ENCODE peak calls at places on chromosomes 4 and X, in seven cellular contexts. One of them, this sample, is unnamed.
A peak's percentile ranks its signal among the peaks of the same experiment; 100 is the strongest.

GRCh38 chr4:129672941-129673340 is 577.0 kb downstream of the C4orf33 start:
- DNase-seq in dorsolateral prefrontal cortex: no peak
- DNase-seq in glutamatergic neuron: no peak
- DNase-seq in fibroblast of pulmonary artery: no peak
- DNase-seq in psoas muscle: no peak
- DNase-seq in prostate gland: no peak
- DNase-seq in mammary epithelial cell: no peak
- DNase-seq in this sample: no peak

GRCh38 chr4:173515458-173515857 is 14.6 kb downstream of the HAND2 start:
- DNase-seq in dorsolateral prefrontal cortex: no peak
- DNase-seq in prostate gland: no peak
- DNase-seq in glutamatergic neuron: no peak
- DNase-seq in fibroblast of pulmonary artery: no peak
- DNase-seq in psoas muscle: no peak
- DNase-seq in mammary epithelial cell: no peak
- DNase-seq in this sample: no peak

GRCh38 chrX:153307546-153308175 is 13.9 kb downstream of the PNMA6F start:
- DNase-seq in prostate gland: no peak
- DNase-seq in glutamatergic neuron: no peak
- DNase-seq in mammary epithelial cell: no peak
- DNase-seq in dorsolateral prefrontal cortex: no peak
- DNase-seq in psoas muscle: no peak
- DNase-seq in fibroblast of pulmonary artery: peak; percentile 1
- DNase-seq in this sample: no peak

GRCh38 chr4:38857354-38858096 is 908 bp upstream of the TLR6 start:
- DNase-seq in psoas muscle: peak; percentile 29
- DNase-seq in glutamatergic neuron: no peak
- DNase-seq in mammary epithelial cell: peak; percentile 92
- DNase-seq in fibroblast of pulmonary artery: peak; percentile 89
- DNase-seq in dorsolateral prefrontal cortex: no peak
- DNase-seq in prostate gland: peak; percentile 17
- DNase-seq in this sample: peak; percentile 92

GRCh38 chr4:169009281-169010124 is 552 bp downstream of the CBR4 start:
- DNase-seq in prostate gland: peak; percentile 49
- DNase-seq in dorsolateral prefrontal cortex: peak; percentile 67
- DNase-seq in psoas muscle: peak; percentile 63
- DNase-seq in glutamatergic neuron: peak; percentile 64
- DNase-seq in fibroblast of pulmonary artery: peak; percentile 62
- DNase-seq in mammary epithelial cell: peak; percentile 62
- DNase-seq in this sample: peak; percentile 69

GRCh38 chrX:119579414-119579813 is 5.1 kb downstream of the UBE2A start:
- DNase-seq in fibroblast of pulmonary artery: no peak
- DNase-seq in prostate gland: no peak
- DNase-seq in psoas muscle: no peak
- DNase-seq in mammary epithelial cell: no peak
- DNase-seq in dorsolateral prefrontal cortex: no peak
- DNase-seq in glutamatergic neuron: no peak
- DNase-seq in this sample: no peak

GRCh38 chrX:118286066-118286758 is 59.7 kb upstream of the WDR44 start:
- DNase-seq in psoas muscle: no peak
- DNase-seq in glutamatergic neuron: no peak
- DNase-seq in prostate gland: no peak
- DNase-seq in fibroblast of pulmonary artery: peak; percentile 33
- DNase-seq in mammary epithelial cell: no peak
- DNase-seq in dorsolateral prefrontal cortex: no peak
- DNase-seq in this sample: no peak

GRCh38 chr4:5955201-5955821 is 62.4 kb upstream of the CRMP1 start:
- DNase-seq in mammary epithelial cell: no peak
- DNase-seq in prostate gland: no peak
- DNase-seq in dorsolateral prefrontal cortex: no peak
- DNase-seq in fibroblast of pulmonary artery: no peak
- DNase-seq in psoas muscle: no peak
- DNase-seq in glutamatergic neuron: peak; percentile 83
- DNase-seq in this sample: no peak

GRCh38 chr4:143251781-143252180 is 67.1 kb downstream of the USP38 start:
- DNase-seq in psoas muscle: no peak
- DNase-seq in mammary epithelial cell: peak; percentile 74
- DNase-seq in prostate gland: no peak
- DNase-seq in glutamatergic neuron: no peak
- DNase-seq in fibroblast of pulmonary artery: peak; percentile 28
- DNase-seq in dorsolateral prefrontal cortex: no peak
- DNase-seq in this sample: peak; percentile 77

GRCh38 chrX:115690554-115691216 is 129.7 kb downstream of the PLS3 start:
- DNase-seq in glutamatergic neuron: peak; percentile 23
- DNase-seq in mammary epithelial cell: peak; percentile 64
- DNase-seq in dorsolateral prefrontal cortex: no peak
- DNase-seq in prostate gland: peak; percentile 21
- DNase-seq in fibroblast of pulmonary artery: peak; percentile 90
- DNase-seq in psoas muscle: no peak
- DNase-seq in this sample: peak; percentile 81

GRCh38 chrX:111444881-111445280 is 32.9 kb upstream of the DCX start:
- DNase-seq in dorsolateral prefrontal cortex: no peak
- DNase-seq in prostate gland: no peak
- DNase-seq in fibroblast of pulmonary artery: no peak
- DNase-seq in psoas muscle: no peak
- DNase-seq in glutamatergic neuron: no peak
- DNase-seq in mammary epithelial cell: no peak
- DNase-seq in this sample: no peak
- TF ChIP-seq CTCF in dorsolateral prefrontal cortex: no peak
- TF ChIP-seq CTCF in prostate gland: no peak
- TF ChIP-seq CTCF in fibroblast of pulmonary artery: no peak
- TF ChIP-seq CTCF in psoas muscle: no peak
- TF ChIP-seq CTCF in glutamatergic neuron: no peak
- TF ChIP-seq CTCF in mammary epithelial cell: no peak
- TF ChIP-seq CTCF in this sample: no peak

GRCh38 chr4:107050525-107051135 is 14.5 kb upstream of the DKK2 start:
- DNase-seq in fibroblast of pulmonary artery: no peak
- DNase-seq in mammary epithelial cell: no peak
- DNase-seq in prostate gland: no peak
- DNase-seq in dorsolateral prefrontal cortex: no peak
- DNase-seq in psoas muscle: no peak
- DNase-seq in glutamatergic neuron: no peak
- DNase-seq in this sample: peak; percentile 38
- TF ChIP-seq CTCF in fibroblast of pulmonary artery: peak; percentile 82
- TF ChIP-seq CTCF in mammary epithelial cell: peak; percentile 78
- TF ChIP-seq CTCF in prostate gland: peak; percentile 26
- TF ChIP-seq CTCF in dorsolateral prefrontal cortex: peak; percentile 48
- TF ChIP-seq CTCF in psoas muscle: peak; percentile 34
- TF ChIP-seq CTCF in glutamatergic neuron: peak; percentile 67
- TF ChIP-seq CTCF in this sample: peak; percentile 59

GRCh38 chr4:59161249-59161648 is 2038.9 kb upstream of the ADGRL3 start:
- DNase-seq in psoas muscle: no peak
- DNase-seq in glutamatergic neuron: no peak
- DNase-seq in fibroblast of pulmonary artery: no peak
- DNase-seq in prostate gland: no peak
- DNase-seq in dorsolateral prefrontal cortex: no peak
- DNase-seq in mammary epithelial cell: no peak
- DNase-seq in this sample: no peak
- TF ChIP-seq CTCF in psoas muscle: no peak
- TF ChIP-seq CTCF in glutamatergic neuron: no peak
- TF ChIP-seq CTCF in fibroblast of pulmonary artery: no peak
- TF ChIP-seq CTCF in prostate gland: no peak
- TF ChIP-seq CTCF in dorsolateral prefrontal cortex: no peak
- TF ChIP-seq CTCF in mammary epithelial cell: no peak
- TF ChIP-seq CTCF in this sample: no peak

DNA sequence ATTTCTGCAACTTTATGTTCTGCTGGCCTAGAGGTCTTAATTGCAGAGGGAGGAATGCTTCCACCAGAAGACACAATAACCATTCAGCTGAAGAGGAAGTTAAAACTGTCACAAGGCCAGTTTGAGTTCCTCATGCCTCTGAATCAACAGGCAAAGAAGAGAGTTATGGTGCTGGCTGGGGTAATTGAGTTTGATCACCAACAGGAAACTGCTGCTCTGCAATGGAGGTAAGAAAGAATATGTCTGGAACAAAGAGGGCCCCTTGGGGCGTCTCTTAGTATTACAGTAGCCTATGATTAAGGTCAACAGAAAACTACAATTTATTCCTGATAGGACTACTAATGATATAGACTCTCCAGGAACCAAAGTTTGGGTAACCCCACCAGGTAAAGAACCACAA is 744.0 kb downstream of the FSTL5 start:
- DNase-seq in psoas muscle: no peak
- DNase-seq in prostate gland: no peak
- DNase-seq in fibroblast of pulmonary artery: no peak
- DNase-seq in mammary epithelial cell: no peak
- DNase-seq in dorsolateral prefrontal cortex: no peak
- DNase-seq in glutamatergic neuron: no peak
- DNase-seq in this sample: peak; percentile 8
- TF ChIP-seq CTCF in psoas muscle: no peak
- TF ChIP-seq CTCF in prostate gland: no peak
- TF ChIP-seq CTCF in fibroblast of pulmonary artery: no peak
- TF ChIP-seq CTCF in mammary epithelial cell: no peak
- TF ChIP-seq CTCF in dorsolateral prefrontal cortex: no peak
- TF ChIP-seq CTCF in glutamatergic neuron: no peak
- TF ChIP-seq CTCF in this sample: no peak

GRCh38 chr4:84378983-84379382 is 120.1 kb downstream of the NKX6-1 start:
- DNase-seq in prostate gland: no peak
- DNase-seq in dorsolateral prefrontal cortex: no peak
- DNase-seq in fibroblast of pulmonary artery: no peak
- DNase-seq in psoas muscle: no peak
- DNase-seq in glutamatergic neuron: no peak
- DNase-seq in mammary epithelial cell: no peak
- DNase-seq in this sample: no peak

GRCh38 chr4:84378277-84378838 is 120.7 kb downstream of the NKX6-1 start:
- DNase-seq in prostate gland: no peak
- DNase-seq in mammary epithelial cell: no peak
- DNase-seq in psoas muscle: no peak
- DNase-seq in glutamatergic neuron: no peak
- DNase-seq in dorsolateral prefrontal cortex: no peak
- DNase-seq in fibroblast of pulmonary artery: no peak
- DNase-seq in this sample: no peak

GRCh38 chr4:84379881-84380618 is 119.0 kb downstream of the NKX6-1 start:
- DNase-seq in mammary epithelial cell: peak; percentile 12
- DNase-seq in glutamatergic neuron: peak; percentile 26
- DNase-seq in psoas muscle: no peak
- DNase-seq in fibroblast of pulmonary artery: peak; percentile 3
- DNase-seq in prostate gland: no peak
- DNase-seq in dorsolateral prefrontal cortex: no peak
- DNase-seq in this sample: peak; percentile 94

GRCh38 chr4:84384801-84385582 is 114.1 kb downstream of the NKX6-1 start:
- DNase-seq in fibroblast of pulmonary artery: no peak
- DNase-seq in glutamatergic neuron: no peak
- DNase-seq in prostate gland: no peak
- DNase-seq in dorsolateral prefrontal cortex: no peak
- DNase-seq in mammary epithelial cell: no peak
- DNase-seq in psoas muscle: no peak
- DNase-seq in this sample: no peak

GRCh38 chr4:84381759-84382158 is 117.3 kb downstream of the NKX6-1 start:
- DNase-seq in prostate gland: no peak
- DNase-seq in mammary epithelial cell: no peak
- DNase-seq in fibroblast of pulmonary artery: no peak
- DNase-seq in psoas muscle: no peak
- DNase-seq in glutamatergic neuron: no peak
- DNase-seq in dorsolateral prefrontal cortex: no peak
- DNase-seq in this sample: no peak
- TF ChIP-seq CTCF in prostate gland: no peak
- TF ChIP-seq CTCF in mammary epithelial cell: no peak
- TF ChIP-seq CTCF in fibroblast of pulmonary artery: no peak
- TF ChIP-seq CTCF in psoas muscle: no peak
- TF ChIP-seq CTCF in glutamatergic neuron: no peak
- TF ChIP-seq CTCF in dorsolateral prefrontal cortex: no peak
- TF ChIP-seq CTCF in this sample: no peak

GRCh38 chr4:69896530-69897116 is 34.2 kb upstream of the CSN1S1 start:
- DNase-seq in glutamatergic neuron: no peak
- DNase-seq in prostate gland: no peak
- DNase-seq in psoas muscle: no peak
- DNase-seq in dorsolateral prefrontal cortex: no peak
- DNase-seq in mammary epithelial cell: no peak
- DNase-seq in fibroblast of pulmonary artery: peak; percentile 54
- DNase-seq in this sample: peak; percentile 27
- TF ChIP-seq CTCF in glutamatergic neuron: peak; percentile 77
- TF ChIP-seq CTCF in prostate gland: peak; percentile 54
- TF ChIP-seq CTCF in psoas muscle: no peak
- TF ChIP-seq CTCF in dorsolateral prefrontal cortex: peak; percentile 52
- TF ChIP-seq CTCF in mammary epithelial cell: peak; percentile 60
- TF ChIP-seq CTCF in fibroblast of pulmonary artery: peak; percentile 69
- TF ChIP-seq CTCF in this sample: peak; percentile 58

This sample was measured in MCF 10A.